ENCODE peak calls at places on chromosomes 2 and 18, in eight cellular contexts. R is K562, V is left ventricle myocardium inferior, I is tibial artery, J is breast epithelium, G is fibroblast of the aortic adventitia, L is AG09319, E is foreskin fibroblast. D is an unnamed sample.
A peak's percentile ranks its signal among the peaks of the same experiment; 100 is the strongest.

GRCh38 chr2:137951606-137952005 is 12.7 kb upstream of the HNMT start:
- DNase-seq in V (no peak), R (peak; percentile 19), E (peak; percentile 67), G (peak; percentile 40), I (no peak), J (no peak), L (no peak), D (no peak)

GRCh38 chr2:232376713-232377112 is 1.8 kb upstream of the ALPP start:
- DNase-seq in E (no peak), V (no peak), G (no peak), L (no peak), R (no peak), I (peak; percentile 48), J (no peak), D (no peak)

GRCh38 chr2:47321006-47321405 is 82.0 kb upstream of the MSH2 start:
- DNase-seq in J (no peak), E (no peak), R (no peak), G (no peak), V (no peak), L (no peak), I (no peak), D (no peak)

GRCh38 chr2:144430722-144431163 is 89.2 kb downstream of the ZEB2 start:
- DNase-seq in V (no peak), I (peak; percentile 79), G (peak; percentile 80), L (no peak), J (no peak), E (peak; percentile 73), R (no peak), D (no peak)

GRCh38 chr2:202051499-202052161 is 18.0 kb downstream of the FZD7 start:
- DNase-seq in R (no peak), E (peak; percentile 33), I (no peak), V (no peak), G (peak; percentile 76), L (peak; percentile 72), J (peak; percentile 41), D (no peak)

GRCh38 chr2:222447144-222447543 is 22.8 kb downstream of the SGPP2 start:
- DNase-seq in I (no peak), V (no peak), R (no peak), J (no peak), L (no peak), G (no peak), E (no peak), D (no peak)

GRCh38 chr2:231648579-231649174 is 56.0 kb downstream of the TEX44 start:
- DNase-seq in G (peak; percentile 32), J (peak; percentile 81), I (peak; percentile 85), R (no peak), V (peak; percentile 70), L (no peak), E (no peak), D (no peak)

GRCh38 chr2:224086226-224086911 is 47.3 kb upstream of the SERPINE2 start:
- DNase-seq in E (peak; percentile 93), V (no peak), G (peak; percentile 98), R (no peak), L (peak; percentile 77), J (no peak), I (no peak), D (no peak)

GRCh38 chr2:230473378-230473777 is 57.4 kb downstream of the SP100 start:
- DNase-seq in G (no peak), R (no peak), E (no peak), J (no peak), V (no peak), L (no peak), I (no peak), D (no peak)

GRCh38 chr2:128605931-128606330 is 287.3 kb upstream of the HS6ST1 start:
- DNase-seq in L (no peak), V (no peak), I (peak; percentile 43), G (no peak), E (no peak), R (no peak), J (no peak), D (no peak)

GRCh38 chr2:113175101-113175628 is 1.4 kb downstream of the PSD4 start:
- DNase-seq in R (no peak), E (no peak), I (peak; percentile 50), V (no peak), J (no peak), G (no peak), L (no peak), D (no peak)

GRCh38 chr18:63336366-63337099 is 17.0 kb upstream of the BCL2 start:
- DNase-seq in G (peak; percentile 95), L (peak; percentile 69), V (no peak), E (peak; percentile 90), J (no peak), I (no peak), R (no peak), D (no peak)

GRCh38 chr2:99615247-99615771 is 125.5 kb upstream of the REV1 start:
- DNase-seq in L (no peak), J (no peak), R (peak; percentile 62), I (no peak), G (no peak), V (no peak), E (no peak), D (no peak)

GRCh38 chr2:9292426-9292825 is 85.8 kb downstream of the ASAP2 start:
- DNase-seq in V (no peak), J (no peak), I (no peak), L (no peak), E (no peak), R (no peak), G (no peak), D (no peak)

GRCh38 chr2:227774895-227775842 is 29.5 kb downstream of the SCYGR8 start:
- DNase-seq in L (no peak), V (no peak), R (no peak), I (no peak), J (no peak), G (no peak), E (no peak), D (no peak)

GRCh38 chr2:227772197-227772661 is 26.5 kb downstream of the SCYGR8 start:
- DNase-seq in J (no peak), E (no peak), G (no peak), I (no peak), R (no peak), L (no peak), V (no peak), D (no peak)

GRCh38 chr2:227772932-227773331 is 27.2 kb downstream of the SCYGR8 start:
- DNase-seq in L (no peak), J (no peak), I (no peak), R (no peak), G (peak; percentile 13), E (no peak), V (no peak), D (no peak)

GRCh38 chr2:227774011-227774624 is 28.4 kb downstream of the SCYGR8 start:
- DNase-seq in R (peak; percentile 14), L (no peak), I (no peak), G (no peak), J (no peak), E (no peak), V (no peak), D (no peak)
- TF ChIP-seq CTCF in R (peak; percentile 63), L (no peak), I (no peak), G (no peak), J (no peak), E (peak; percentile 20), V (no peak), D (no peak)

GRCh38 chr18:29188760-29189159 is 1011.8 kb upstream of the CDH2 start:
- DNase-seq in G (no peak), J (no peak), V (no peak), L (no peak), E (no peak), I (no peak), R (no peak), D (no peak)

GRCh38 chr18:29185801-29186200 is 1008.9 kb upstream of the CDH2 start:
- DNase-seq in R (no peak), G (no peak), J (no peak), E (no peak), V (no peak), L (no peak), I (no peak), D (no peak)

GRCh38 chr18:29196307-29196706 is 1019.4 kb upstream of the CDH2 start:
- DNase-seq in L (no peak), J (no peak), R (no peak), G (no peak), V (no peak), E (no peak), I (no peak), D (no peak)

GRCh38 chr18:29191263-29191662 is 1014.3 kb upstream of the CDH2 start:
- DNase-seq in L (no peak), I (no peak), E (peak; percentile 40), V (no peak), G (peak; percentile 54), J (no peak), R (no peak), D (no peak)
- TF ChIP-seq CTCF in L (peak; percentile 37), I (no peak), E (peak; percentile 53), V (no peak), G (peak; percentile 66), J (no peak), R (no peak), D (no peak)

GRCh38 chr2:71747573-71747972 is 294.2 kb downstream of the DYSF start:
- DNase-seq in L (no peak), I (no peak), G (no peak), J (no peak), V (no peak), E (no peak), R (no peak), D (no peak)

GRCh38 chr2:71743995-71744675 is 290.8 kb downstream of the DYSF start:
- DNase-seq in J (no peak), V (no peak), I (no peak), L (no peak), R (no peak), G (no peak), E (no peak), D (no peak)

GRCh38 chr2:71746946-71747501 is 293.7 kb downstream of the DYSF start:
- DNase-seq in G (peak; percentile 73), E (peak; percentile 20), I (peak; percentile 89), J (peak; percentile 68), R (peak; percentile 32), V (peak; percentile 31), L (no peak), D (no peak)

GRCh38 chr2:71744781-71745180 is 291.4 kb downstream of the DYSF start:
- DNase-seq in V (no peak), J (no peak), E (no peak), I (no peak), L (no peak), G (no peak), R (no peak), D (no peak)

DNA sequence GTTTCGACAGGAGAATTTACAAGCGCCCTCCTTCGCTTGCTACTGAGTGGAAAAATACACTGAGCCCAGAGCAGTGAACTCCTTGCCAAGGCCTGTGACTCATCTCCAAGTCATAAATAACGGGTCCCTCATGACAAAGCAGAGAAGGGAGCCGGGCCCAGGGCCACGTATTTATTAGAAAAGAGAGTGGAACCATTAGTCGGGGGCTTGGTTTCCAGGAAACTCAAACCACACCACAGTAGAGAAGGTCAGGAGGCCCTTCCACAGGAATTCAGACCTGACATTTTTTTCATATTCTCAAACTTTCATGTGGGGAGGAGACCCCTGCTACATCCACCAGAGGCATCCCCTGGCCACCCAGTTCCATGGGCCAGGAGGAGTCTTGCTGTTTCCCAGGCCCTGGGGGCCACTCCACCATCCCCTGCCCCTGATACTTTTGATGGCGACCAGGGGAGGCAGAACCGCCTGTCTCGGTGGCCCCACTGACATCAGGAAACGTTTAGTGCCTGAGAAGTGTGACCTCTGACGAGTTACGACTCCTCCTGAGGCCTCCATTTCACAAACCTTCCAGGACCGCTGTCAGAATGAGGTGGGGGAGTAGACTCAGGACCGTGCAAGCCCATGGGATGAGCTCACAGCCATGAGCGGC is 289.7 kb downstream of the DYSF start:
- DNase-seq in G (peak; percentile 91), E (peak; percentile 78), J (peak; percentile 83), L (peak; percentile 65), V (peak; percentile 65), R (peak; percentile 86), I (peak; percentile 92), D (no peak)
- TF ChIP-seq CTCF in G (no peak), E (no peak), J (no peak), L (no peak), V (no peak), R (no peak), I (no peak), D (no peak)

GRCh38 chr2:237624565-237624964 is 2.8 kb upstream of the LRRFIP1 start:
- DNase-seq in J (no peak), G (no peak), I (no peak), V (no peak), L (no peak), R (peak; percentile 9), E (no peak), D (no peak)
- TF ChIP-seq CTCF in J (no peak), G (no peak), I (no peak), V (no peak), L (no peak), R (no peak), E (no peak), D (no peak)

D was measured in vagina.